ENCODE peak calls at places on chromosomes 12 and 14, in six cellular contexts. H is upper lobe of left lung, L is NCI-H345, D is ovary, Z is EH, N is mucosa of gallbladder. F is an unnamed sample.

GRCh38 chr12:92439397-92439779 is 263.4 kb upstream of the PLEKHG7 start:
- DNase-seq in H (no peak), L (no peak), D (peak), Z (peak), N (no peak), F (peak)

GRCh38 chr12:106138279-106138645 is 492 bp downstream of the NUAK1 start:
- DNase-seq in H (peak), L (peak), D (peak), Z (no peak), N (no peak), F (peak)

GRCh38 chr12:118402251-118402650 is 25.9 kb downstream of the SUDS3 start:
- DNase-seq in H (no peak), L (no peak), D (no peak), Z (peak), N (no peak), F (peak)

GRCh38 chr12:118357327-118358007 is 15.2 kb downstream of the TAOK3 start:
- DNase-seq in H (no peak), L (no peak), D (no peak), Z (peak), N (no peak), F (peak)

GRCh38 chr14:103696466-103697071 is 18.7 kb downstream of the XRCC3 start:
- DNase-seq in H (peak), L (no peak), D (peak), Z (no peak), N (no peak), F (no peak)

GRCh38 chr14:100454437-100454836 is 131.3 kb downstream of the SLC25A47 start:
- DNase-seq in H (no peak), L (no peak), D (no peak), Z (no peak), N (no peak), F (no peak)

GRCh38 chr14:31096255-31096654 is 70.1 kb upstream of the STRN3 start:
- DNase-seq in H (no peak), L (no peak), D (no peak), Z (peak), N (no peak), F (peak)

GRCh38 chr12:1912580-1913376 is 5.7 kb downstream of the CACNA2D4 start:
- DNase-seq in H (no peak), L (no peak), D (no peak), Z (peak), N (no peak), F (peak)

F was measured in ELR.